ENCODE peak calls at places on chromosomes 2 and 18, in six cellular contexts. N is A549, A is HCT116, Y is HepG2, K is GM12878, U is SK-N-SH. J is an unnamed sample. For H3K9me3, the result is how much of the 10 kb centered on the place peaks cover.

GRCh38 chr2:10410716-10411437 is 37.2 kb downstream of the ODC1 start:
- DNase-seq in N (no peak), K (no peak), A (no peak), Y (no peak), U (no peak), J (no peak)

GRCh38 chr18:76686737-76687231 is 135.6 kb upstream of the ZNF236 start:
- DNase-seq in U (peak), A (peak), Y (peak), N (peak), K (peak), J (peak)

GRCh38 chr2:47072018-47072691 is 83.0 kb downstream of the STPG4 start:
- DNase-seq in N (no peak), Y (no peak), K (no peak), U (peak), A (no peak), J (no peak)

GRCh38 chr2:134549104-134549503 is 169.7 kb downstream of the TMEM163 start:
- DNase-seq in U (no peak), Y (no peak), N (no peak), A (no peak), K (no peak), J (no peak)

GRCh38 chr2:235066895-235067294 is 115.1 kb downstream of the SH3BP4 start:
- DNase-seq in K (no peak), A (no peak), Y (no peak), U (no peak), N (no peak), J (no peak)

GRCh38 chr2:31233216-31233615 is 736 bp upstream of the EHD3 start:
- DNase-seq in K (no peak), Y (no peak), N (no peak), A (no peak), U (no peak), J (no peak)

GRCh38 chr2:191302459-191303155 is 57.4 kb downstream of the MYO1B start:
- DNase-seq in K (no peak), U (peak), Y (peak), A (peak), N (peak), J (no peak)

GRCh38 chr2:5695641-5696350 is 3.6 kb downstream of the SOX11 start:
- DNase-seq in N (no peak), U (peak), K (no peak), A (no peak), Y (no peak), J (no peak)

GRCh38 chr18:10062292-10062940 is 148.6 kb downstream of the VAPA start:
- DNase-seq in N (no peak), Y (no peak), A (no peak), U (peak), K (no peak), J (no peak)

GRCh38 chr2:10235099-10235908 is 67.4 kb upstream of the HPCAL1 start:
- DNase-seq in U (no peak), K (no peak), A (no peak), N (no peak), Y (no peak), J (no peak)

GRCh38 chr2:147491491-147491890 is 353.3 kb upstream of the ACVR2A start:
- DNase-seq in A (no peak), N (no peak), U (no peak), K (no peak), Y (no peak), J (no peak)

GRCh38 chr2:60442608-60443007 is 110.8 kb downstream of the BCL11A start:
- DNase-seq in A (no peak), K (no peak), U (no peak), N (no peak), Y (no peak), J (no peak)

GRCh38 chr2:45029215-45029614 is 20.0 kb upstream of the SIX2 start:
- DNase-seq in Y (no peak), A (no peak), N (no peak), K (no peak), U (no peak), J (no peak)

GRCh38 chr2:111905990-111906735 is 7.8 kb downstream of the MERTK start:
- DNase-seq in K (peak), U (no peak), N (no peak), A (no peak), Y (no peak), J (no peak)

GRCh38 chr2:72980535-72981217 is 63.4 kb downstream of the EMX1 start:
- DNase-seq in Y (no peak), U (no peak), N (no peak), K (no peak), A (peak), J (no peak)

GRCh38 chr2:129144082-129144791 is 825.6 kb upstream of the HS6ST1 start:
- DNase-seq in N (no peak), K (no peak), A (no peak), U (no peak), Y (no peak), J (no peak)

GRCh38 chr2:207546822-207547221 is 17.1 kb downstream of the CREB1 start:
- DNase-seq in N (no peak), U (no peak), K (no peak), Y (no peak), A (no peak), J (no peak)

GRCh38 chr2:40129725-40130124 is 322.2 kb downstream of the SLC8A1 start:
- DNase-seq in U (no peak), A (no peak), Y (no peak), N (no peak), K (no peak), J (no peak)

GRCh38 chr18:2657788-2658458 is 2.4 kb downstream of the SMCHD1 start:
- DNase-seq in A (peak), N (no peak), Y (peak), U (no peak), K (no peak), J (no peak)

GRCh38 chr2:74763962-74764428 is 69.9 kb upstream of the HK2 start:
- DNase-seq in N (no peak), A (no peak), K (no peak), Y (no peak), U (no peak), J (no peak)

GRCh38 chr2:237156131-237156856 is 70.6 kb downstream of the COPS8 start:
- DNase-seq in Y (no peak), U (peak), A (no peak), K (no peak), N (no peak), J (no peak)

GRCh38 chr18:78903436-78904178 is 76.0 kb upstream of the SALL3 start:
- DNase-seq in U (no peak), A (no peak), Y (no peak), N (no peak), K (no peak), J (no peak)

GRCh38 chr18:78900938-78901909 is 78.4 kb upstream of the SALL3 start:
- DNase-seq in U (no peak), K (no peak), N (no peak), A (no peak), Y (no peak), J (no peak)

GRCh38 chr18:78902795-78903435 is 76.7 kb upstream of the SALL3 start:
- DNase-seq in K (no peak), A (no peak), N (no peak), U (no peak), Y (no peak), J (no peak)

GRCh38 chr18:78904179-78904531 is 75.5 kb upstream of the SALL3 start:
- DNase-seq in K (no peak), Y (no peak), A (no peak), N (no peak), U (no peak), J (no peak)

GRCh38 chr18:78901923-78902794 is 77.5 kb upstream of the SALL3 start:
- DNase-seq in N (no peak), K (no peak), U (no peak), A (no peak), Y (no peak), J (no peak)
- H3K9me3 ChIP-seq in N (under half), K (under half), U (under half), A (under half), Y (under half), J (under half)

GRCh38 chr2:119517433-119517832 is 6.8 kb downstream of the SCTR start:
- DNase-seq in N (peak), U (peak), Y (peak), K (no peak), A (peak), J (peak)
- TF ChIP-seq REST in N (no peak), U (no peak), Y (no peak), K (no peak), A (no peak), J (no peak)

DNA sequence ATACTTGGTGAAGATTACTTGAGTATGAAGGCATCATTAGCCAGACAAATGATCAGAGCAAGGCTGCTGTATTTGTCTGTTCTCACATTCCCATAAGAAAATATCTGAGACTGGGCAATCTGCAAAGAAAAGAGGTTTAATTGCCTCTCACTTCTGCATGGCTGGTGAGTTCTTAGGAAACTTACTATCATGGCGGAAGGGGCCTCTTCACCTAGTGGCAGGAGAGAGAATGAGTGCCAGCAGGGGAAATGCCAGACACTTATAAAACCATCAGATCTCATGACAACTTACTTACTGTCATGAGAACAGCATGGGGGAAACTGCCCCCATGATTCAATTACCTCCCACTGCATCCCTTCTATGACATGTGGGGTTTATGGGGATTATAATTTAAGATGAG is 452.3 kb downstream of the GALR1 start:
- DNase-seq in A (no peak), N (no peak), U (no peak), K (no peak), Y (no peak), J (no peak)
- H3K9me3 ChIP-seq in A (under half), N (under half), U (under half), K (under half), Y (under half), J (under half)

DNA sequence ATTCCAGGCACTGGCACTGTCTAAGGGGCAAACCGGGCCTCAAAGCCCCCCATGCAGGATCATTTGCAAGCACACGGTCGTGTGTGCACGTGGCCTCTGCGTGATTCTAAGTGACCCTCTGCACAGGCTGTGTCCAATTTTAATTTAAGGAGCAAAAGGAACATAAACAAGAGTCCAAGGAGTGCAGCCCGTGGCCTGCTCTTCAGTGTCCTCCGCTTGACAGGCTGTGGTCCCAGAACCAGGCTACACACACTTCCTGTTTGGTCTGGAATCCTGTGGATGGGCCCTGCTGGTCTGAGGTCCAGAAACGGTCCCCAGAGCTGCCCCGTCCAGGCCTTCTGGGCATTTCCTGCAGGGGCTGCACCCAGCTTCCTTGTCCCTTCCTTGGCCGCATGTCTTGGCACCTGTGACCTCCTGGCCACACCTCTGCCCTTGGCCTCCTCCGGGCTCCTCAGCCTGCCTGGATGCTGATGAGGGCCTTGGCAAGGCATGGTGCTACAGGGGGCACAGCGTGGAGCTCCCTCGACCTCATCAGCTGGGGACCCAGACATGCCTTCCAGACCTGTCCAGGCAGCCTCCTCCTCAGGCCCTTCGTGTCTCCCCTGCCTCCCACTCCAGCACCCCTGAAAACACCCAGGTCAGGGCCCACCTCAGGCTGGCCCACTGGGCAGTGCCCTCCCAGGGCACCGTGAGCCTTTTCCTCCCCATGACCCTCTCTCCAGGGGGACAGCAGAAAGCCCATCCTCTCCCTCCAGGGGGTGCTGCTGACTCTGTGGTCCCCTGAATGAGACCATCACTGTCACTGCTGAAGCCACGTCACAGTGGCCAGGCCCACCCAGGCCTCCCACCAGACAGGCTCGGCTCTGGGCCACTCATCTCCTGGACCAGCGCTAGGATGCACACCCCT is 136.4 kb upstream of the GPC1 start:
- DNase-seq in K (no peak), A (no peak), U (peak), N (no peak), Y (no peak), J (no peak)
- TF ChIP-seq REST in K (no peak), A (no peak), U (no peak), N (no peak), Y (no peak), J (no peak)

GRCh38 chr18:4271952-4272351 is 183.2 kb downstream of the DLGAP1 start:
- DNase-seq in N (no peak), U (no peak), K (no peak), Y (no peak), A (no peak), J (no peak)
- H3K9me3 ChIP-seq in N (under half), U (under half), K (under half), Y (under half), A (under half), J (under half)